ENCODE peak calls at places on chromosomes 7 and 10, in five cellular contexts. J is NCI-H1930, M is T-helper 2 cell, V is AG08395, D is AG04450. O is an unnamed sample.

GRCh38 chr10:18312385-18313145 is 172.3 kb downstream of the CACNB2 start:
- DNase-seq in J (no peak), M (no peak), V (peak), D (no peak), O (peak)

GRCh38 chr10:28679941-28680752 is 2.8 kb downstream of the BAMBI start:
- DNase-seq in J (no peak), M (no peak), V (no peak), D (no peak), O (no peak)

GRCh38 chr7:142377567-142377966 is 119.7 kb upstream of the PRSS58 start:
- DNase-seq in J (no peak), M (no peak), V (no peak), D (no peak), O (no peak)

GRCh38 chr10:124325998-124326636 is 92.6 kb downstream of the OAT start:
- DNase-seq in J (no peak), M (no peak), V (no peak), D (no peak), O (no peak)

GRCh38 chr10:32054087-32054486 is 2.1 kb downstream of the KIF5B start:
- DNase-seq in J (no peak), M (no peak), V (peak), D (peak), O (peak)

GRCh38 chr7:88442417-88442816 is 135.7 kb upstream of the STEAP4 start:
- DNase-seq in J (no peak), M (no peak), V (no peak), D (no peak), O (no peak)

GRCh38 chr7:21944616-21945373 is 904 bp downstream of the CDCA7L start:
- DNase-seq in J (peak), M (no peak), V (no peak), D (no peak), O (no peak)

GRCh38 chr10:117989962-117990361 is 56.8 kb downstream of the RAB11FIP2 start:
- DNase-seq in J (no peak), M (no peak), V (no peak), D (no peak), O (no peak)

GRCh38 chr7:111357691-111358090 is 204.6 kb downstream of the IMMP2L start:
- DNase-seq in J (no peak), M (no peak), V (peak), D (no peak), O (no peak)

GRCh38 chr7:151866028-151866427 is 10.9 kb downstream of the PRKAG2 start:
- DNase-seq in J (no peak), M (no peak), V (no peak), D (no peak), O (no peak)

GRCh38 chr7:122305475-122306319 is 1.1 kb upstream of the FEZF1 start:
- DNase-seq in J (peak), M (no peak), V (no peak), D (no peak), O (no peak)

GRCh38 chr7:138649506-138649905 is 51.7 kb downstream of the SVOPL start:
- DNase-seq in J (no peak), M (no peak), V (no peak), D (no peak), O (no peak)

GRCh38 chr7:2649991-2650390 is 18.2 kb downstream of the TTYH3 start:
- DNase-seq in J (no peak), M (no peak), V (no peak), D (no peak), O (no peak)

GRCh38 chr7:131895541-131896173 is 339.2 kb upstream of the PODXL start:
- DNase-seq in J (no peak), M (no peak), V (peak), D (peak), O (peak)

GRCh38 chr10:49300140-49300974 is 1.4 kb downstream of the C10orf71 start:
- DNase-seq in J (no peak), M (no peak), V (no peak), D (no peak), O (no peak)

GRCh38 chr7:7664344-7664743 is 23.8 kb downstream of the UMAD1 start:
- DNase-seq in J (no peak), M (no peak), V (no peak), D (no peak), O (no peak)

GRCh38 chr7:137670521-137671064 is 176.2 kb downstream of the DGKI start:
- DNase-seq in J (no peak), M (no peak), V (peak), D (no peak), O (peak)

GRCh38 chr7:36154255-36155212 is 1.5 kb downstream of the EEPD1 start:
- DNase-seq in J (no peak), M (no peak), V (no peak), D (no peak), O (no peak)

GRCh38 chr10:23192741-23193434 is 776 bp downstream of the PTF1A start:
- DNase-seq in J (no peak), M (no peak), V (no peak), D (no peak), O (no peak)

O was measured in GM03348.